ENCODE peak calls at places on chromosomes 16 and 17, in nine cellular contexts. O is Peyer's patch; L is Calu3; S is progenitor cell of endocrine pancreas; D is dorsolateral prefrontal cortex; Z is NCI-H1105 treated with DMSO at 0.1 percent for 48 hours; Y is activated CD4-positive, alpha-beta T cell treated with anti-CD3 and anti-CD28 coated beads for 24 hours; R is heart left ventricle; F is EL. A is an unnamed sample.

GRCh38 chr16:27367463-27368357 is 34.3 kb upstream of the IL21R start:
- DNase-seq in F (peak), S (peak), Y (peak), Z (peak), O (peak), R (peak), L (peak), D (no peak), A (no peak)

GRCh38 chr17:19762515-19762961 is 14.4 kb upstream of the ALDH3A1 start:
- DNase-seq in O (peak), F (peak), D (peak), S (peak), Y (peak), R (peak), Z (peak), L (peak), A (peak)

GRCh38 chr17:40433551-40434384 is 9.5 kb upstream of the IGFBP4 start:
- DNase-seq in R (no peak), D (no peak), Z (no peak), L (peak), F (no peak), Y (no peak), O (peak), S (no peak), A (no peak)

GRCh38 chr17:50539762-50540440 is 7.1 kb upstream of the SPATA20 start:
- DNase-seq in S (no peak), D (no peak), Y (no peak), R (no peak), O (peak), L (peak), F (no peak), Z (no peak), A (no peak)

GRCh38 chr16:53094013-53094630 is 39.3 kb downstream of the CHD9 start:
- DNase-seq in S (no peak), R (peak), L (peak), Y (no peak), Z (no peak), F (no peak), O (peak), D (no peak), A (no peak)

GRCh38 chr17:8794636-8795035 is 4.5 kb downstream of the MFSD6L start:
- DNase-seq in S (no peak), L (no peak), Y (no peak), D (no peak), F (no peak), Z (no peak), O (no peak), R (no peak), A (no peak)

GRCh38 chr16:87662254-87663204 is 60.2 kb downstream of the JPH3 start:
- DNase-seq in O (no peak), Z (no peak), L (no peak), R (no peak), S (no peak), Y (no peak), F (no peak), D (no peak), A (no peak)

GRCh38 chr17:1315409-1315808 is 35.9 kb downstream of the TRARG1 start:
- DNase-seq in Y (no peak), L (no peak), O (no peak), F (no peak), D (no peak), Z (no peak), R (no peak), S (no peak), A (no peak)

GRCh38 chr17:50361561-50362480 is 11.2 kb downstream of the MRPL27 start:
- DNase-seq in F (peak), Y (peak), L (peak), Z (peak), S (no peak), O (peak), R (peak), D (no peak), A (no peak)

GRCh38 chr16:49588729-49589384 is 215.3 kb downstream of the C16orf78 start:
- DNase-seq in D (no peak), Z (no peak), Y (no peak), L (no peak), S (no peak), R (no peak), F (no peak), O (no peak), A (no peak)

GRCh38 chr17:7346761-7347614 is 5.0 kb upstream of the KCTD11 start:
- DNase-seq in L (no peak), S (no peak), R (no peak), F (no peak), O (no peak), Y (no peak), D (no peak), Z (no peak), A (no peak)

GRCh38 chr17:76237859-76238313 is 2.4 kb downstream of the RNF157 start:
- DNase-seq in O (no peak), Z (no peak), F (no peak), L (peak), D (no peak), R (no peak), Y (no peak), S (no peak), A (no peak)

GRCh38 chr17:44804301-44805061 is 25.6 kb downstream of the GJC1 start:
- DNase-seq in Y (no peak), L (no peak), R (peak), F (no peak), S (no peak), Z (no peak), D (no peak), O (no peak), A (no peak)

GRCh38 chr17:77366558-77367245 is 225.9 kb downstream of the SEC14L1 start:
- DNase-seq in R (no peak), O (no peak), F (peak), Y (no peak), S (no peak), Z (no peak), L (no peak), D (no peak), A (no peak)

GRCh38 chr17:19508327-19508867 is 25.3 kb upstream of the SLC47A1 start:
- DNase-seq in S (peak), L (peak), F (no peak), O (no peak), Y (peak), R (peak), Z (peak), D (no peak), A (no peak)

GRCh38 chr17:64354396-64354795 is 36.3 kb downstream of the PECAM1 start:
- DNase-seq in L (no peak), Z (no peak), Y (no peak), S (no peak), O (no peak), D (no peak), F (no peak), R (no peak), A (no peak)

GRCh38 chr16:57651344-57652333 is 16.5 kb upstream of the ADGRG3 start:
- DNase-seq in L (no peak), S (no peak), Y (no peak), Z (no peak), F (no peak), R (no peak), O (no peak), D (no peak), A (no peak)

GRCh38 chr17:681738-682137 is 32.9 kb downstream of the VPS53 start:
- DNase-seq in Y (no peak), Z (no peak), R (no peak), L (no peak), O (no peak), S (no peak), D (no peak), F (peak), A (no peak)

GRCh38 chr16:75703341-75703740 is 2.1 kb upstream of the DUXB start:
- DNase-seq in L (no peak), Z (no peak), S (no peak), D (no peak), Y (no peak), O (no peak), F (peak), R (no peak), A (no peak)

GRCh38 chr16:73232555-73233422 is 184.9 kb upstream of the ZFHX3 start:
- DNase-seq in O (no peak), R (peak), D (no peak), S (peak), Z (peak), F (peak), L (peak), Y (no peak), A (peak)

GRCh38 chr17:72205801-72206200 is 85.0 kb downstream of the SOX9 start:
- DNase-seq in Z (no peak), Y (no peak), F (no peak), O (no peak), S (no peak), L (no peak), D (no peak), R (no peak), A (no peak)

GRCh38 chr17:80466188-80466705 is 10.2 kb downstream of the NPTX1 start:
- DNase-seq in L (no peak), R (no peak), O (no peak), Y (no peak), S (no peak), Z (no peak), F (no peak), D (no peak), A (no peak)

GRCh38 chr16:65120811-65121721 is 797 bp downstream of the CDH11 start:
- DNase-seq in Y (no peak), L (no peak), D (peak), F (peak), Z (no peak), O (no peak), S (peak), R (peak), A (no peak)

GRCh38 chr16:69618307-69618706 is 52.5 kb downstream of the NFAT5 start:
- DNase-seq in Z (no peak), O (no peak), F (no peak), S (no peak), R (no peak), L (no peak), Y (no peak), D (no peak), A (no peak)

GRCh38 chr17:74424658-74425057 is 7.2 kb upstream of the GPRC5C start:
- DNase-seq in O (no peak), R (peak), D (no peak), Y (no peak), L (no peak), S (no peak), F (no peak), Z (no peak), A (no peak)

GRCh38 chr17:43212641-43213490 is 1.2 kb downstream of the TMEM106A start:
- DNase-seq in F (no peak), L (no peak), R (no peak), S (no peak), Z (no peak), O (no peak), D (no peak), Y (no peak), A (no peak)

GRCh38 chr17:47937915-47938314 is 3.5 kb upstream of the PNPO start:
- DNase-seq in Y (no peak), F (no peak), O (no peak), S (no peak), Z (no peak), D (no peak), R (no peak), L (no peak), A (no peak)

GRCh38 chr17:39002991-39003715 is 36.0 kb upstream of the FBXO47 start:
- DNase-seq in D (peak), S (no peak), Y (peak), R (peak), Z (no peak), O (peak), L (no peak), F (peak), A (no peak)

A was measured in SW 1271.